ENCODE peak calls at places on chromosome 17, in seven cellular contexts. One of them, this sample, is unnamed.
A peak's percentile ranks its signal among the peaks of the same experiment; 100 is the strongest.

GRCh38 chr17:33892677-33893076 is 362.4 kb upstream of the CCL2 start:
- DNase-seq in H9: no peak
- DNase-seq in uterus: no peak
- DNase-seq in upper lobe of left lung: no peak
- DNase-seq in Panc1: no peak
- DNase-seq in AG04450: no peak
- DNase-seq in esophagus muscularis mucosa: no peak
- DNase-seq in this sample: no peak

GRCh38 chr17:41328207-41328606 is 12.7 kb upstream of the KRTAP17-1 start:
- DNase-seq in H9: no peak
- DNase-seq in uterus: no peak
- DNase-seq in upper lobe of left lung: no peak
- DNase-seq in Panc1: no peak
- DNase-seq in AG04450: no peak
- DNase-seq in esophagus muscularis mucosa: no peak
- DNase-seq in this sample: no peak

GRCh38 chr17:14470417-14470816 is 169.5 kb downstream of the HS3ST3B1 start:
- DNase-seq in H9: no peak
- DNase-seq in uterus: no peak
- DNase-seq in upper lobe of left lung: no peak
- DNase-seq in Panc1: no peak
- DNase-seq in AG04450: no peak
- DNase-seq in esophagus muscularis mucosa: no peak
- DNase-seq in this sample: no peak

GRCh38 chr17:4903051-4903818 is at the start of gene CHRNE:
- DNase-seq in H9: peak; percentile 94
- DNase-seq in uterus: peak; percentile 84
- DNase-seq in upper lobe of left lung: peak; percentile 57
- DNase-seq in Panc1: peak; percentile 71
- DNase-seq in AG04450: peak; percentile 56
- DNase-seq in esophagus muscularis mucosa: peak; percentile 94
- DNase-seq in this sample: peak; percentile 78

GRCh38 chr17:35460354-35460851 is 11.8 kb upstream of the SLFN13 start:
- DNase-seq in H9: peak; percentile 98
- DNase-seq in uterus: peak; percentile 17
- DNase-seq in upper lobe of left lung: peak; percentile 92
- DNase-seq in Panc1: no peak
- DNase-seq in AG04450: no peak
- DNase-seq in esophagus muscularis mucosa: no peak
- DNase-seq in this sample: peak; percentile 86

GRCh38 chr17:81558941-81559806 is 7.0 kb upstream of the FAAP100 start:
- DNase-seq in H9: peak; percentile 73
- DNase-seq in uterus: no peak
- DNase-seq in upper lobe of left lung: peak; percentile 79
- DNase-seq in Panc1: no peak
- DNase-seq in AG04450: no peak
- DNase-seq in esophagus muscularis mucosa: no peak
- DNase-seq in this sample: peak; percentile 46

GRCh38 chr17:78358538-78359215 is 1.2 kb downstream of the SOCS3 start:
- DNase-seq in H9: peak; percentile 59
- DNase-seq in uterus: no peak
- DNase-seq in upper lobe of left lung: no peak
- DNase-seq in Panc1: no peak
- DNase-seq in AG04450: no peak
- DNase-seq in esophagus muscularis mucosa: no peak
- DNase-seq in this sample: no peak

GRCh38 chr17:78706271-78706915 is 75.7 kb downstream of the CYTH1 start:
- DNase-seq in H9: no peak
- DNase-seq in uterus: no peak
- DNase-seq in upper lobe of left lung: no peak
- DNase-seq in Panc1: no peak
- DNase-seq in AG04450: no peak
- DNase-seq in esophagus muscularis mucosa: no peak
- DNase-seq in this sample: no peak

GRCh38 chr17:76394166-76394565 is 9.8 kb downstream of the SPHK1 start:
- DNase-seq in H9: no peak
- DNase-seq in uterus: no peak
- DNase-seq in upper lobe of left lung: no peak
- DNase-seq in Panc1: no peak
- DNase-seq in AG04450: no peak
- DNase-seq in esophagus muscularis mucosa: no peak
- DNase-seq in this sample: no peak

GRCh38 chr17:12940699-12941098 is 77.1 kb downstream of the ELAC2 start:
- DNase-seq in H9: no peak
- DNase-seq in uterus: no peak
- DNase-seq in upper lobe of left lung: no peak
- DNase-seq in Panc1: no peak
- DNase-seq in AG04450: no peak
- DNase-seq in esophagus muscularis mucosa: no peak
- DNase-seq in this sample: no peak

GRCh38 chr17:12406623-12407228 is 259.0 kb upstream of the MYOCD start:
- DNase-seq in H9: no peak
- DNase-seq in uterus: no peak
- DNase-seq in upper lobe of left lung: no peak
- DNase-seq in Panc1: no peak
- DNase-seq in AG04450: no peak
- DNase-seq in esophagus muscularis mucosa: peak; percentile 80
- DNase-seq in this sample: no peak

GRCh38 chr17:57284984-57285646 is 28.8 kb downstream of the MSI2 start:
- DNase-seq in H9: no peak
- DNase-seq in uterus: no peak
- DNase-seq in upper lobe of left lung: no peak
- DNase-seq in Panc1: no peak
- DNase-seq in AG04450: no peak
- DNase-seq in esophagus muscularis mucosa: no peak
- DNase-seq in this sample: no peak

GRCh38 chr17:63946440-63947363 is 14.6 kb upstream of the CD79B start:
- DNase-seq in H9: peak; percentile 74
- DNase-seq in uterus: no peak
- DNase-seq in upper lobe of left lung: no peak
- DNase-seq in Panc1: peak; percentile 22
- DNase-seq in AG04450: no peak
- DNase-seq in esophagus muscularis mucosa: no peak
- DNase-seq in this sample: peak; percentile 76

GRCh38 chr17:66485272-66485947 is 183.0 kb downstream of the PRKCA start:
- DNase-seq in H9: no peak
- DNase-seq in uterus: no peak
- DNase-seq in upper lobe of left lung: no peak
- DNase-seq in Panc1: no peak
- DNase-seq in AG04450: no peak
- DNase-seq in esophagus muscularis mucosa: no peak
- DNase-seq in this sample: no peak

GRCh38 chr17:17885029-17885351 is 48.2 kb upstream of the SREBF1 start:
- DNase-seq in H9: no peak
- DNase-seq in uterus: no peak
- DNase-seq in upper lobe of left lung: no peak
- DNase-seq in Panc1: no peak
- DNase-seq in AG04450: no peak
- DNase-seq in esophagus muscularis mucosa: no peak
- DNase-seq in this sample: no peak

GRCh38 chr17:16915752-16916556 is 56.0 kb downstream of the TNFRSF13B start:
- DNase-seq in H9: peak; percentile 93
- DNase-seq in uterus: no peak
- DNase-seq in upper lobe of left lung: peak; percentile 27
- DNase-seq in Panc1: no peak
- DNase-seq in AG04450: peak; percentile 4
- DNase-seq in esophagus muscularis mucosa: peak; percentile 89
- DNase-seq in this sample: peak; percentile 68

GRCh38 chr17:7844292-7845154 is 10.3 kb upstream of the TMEM88 start:
- DNase-seq in H9: peak; percentile 97
- DNase-seq in uterus: peak; percentile 90
- DNase-seq in upper lobe of left lung: peak; percentile 95
- DNase-seq in Panc1: peak; percentile 79
- DNase-seq in AG04450: peak; percentile 82
- DNase-seq in esophagus muscularis mucosa: peak; percentile 98
- DNase-seq in this sample: peak; percentile 88

GRCh38 chr17:22303096-22303495 is 610.8 kb downstream of the KCNJ18 start:
- DNase-seq in H9: no peak
- DNase-seq in uterus: no peak
- DNase-seq in upper lobe of left lung: no peak
- DNase-seq in Panc1: no peak
- DNase-seq in AG04450: no peak
- DNase-seq in esophagus muscularis mucosa: no peak
- DNase-seq in this sample: no peak

GRCh38 chr17:22300731-22301352 is 608.5 kb downstream of the KCNJ18 start:
- DNase-seq in H9: no peak
- DNase-seq in uterus: no peak
- DNase-seq in upper lobe of left lung: peak; percentile 74
- DNase-seq in Panc1: no peak
- DNase-seq in AG04450: no peak
- DNase-seq in esophagus muscularis mucosa: peak; percentile 86
- DNase-seq in this sample: no peak

GRCh38 chr17:22304667-22305303 is 612.5 kb downstream of the KCNJ18 start:
- DNase-seq in H9: no peak
- DNase-seq in uterus: no peak
- DNase-seq in upper lobe of left lung: peak; percentile 46
- DNase-seq in Panc1: no peak
- DNase-seq in AG04450: no peak
- DNase-seq in esophagus muscularis mucosa: peak; percentile 57
- DNase-seq in this sample: no peak

GRCh38 chr17:22305356-22306071 is 613.2 kb downstream of the KCNJ18 start:
- DNase-seq in H9: no peak
- DNase-seq in uterus: no peak
- DNase-seq in upper lobe of left lung: peak; percentile 20
- DNase-seq in Panc1: no peak
- DNase-seq in AG04450: no peak
- DNase-seq in esophagus muscularis mucosa: peak; percentile 79
- DNase-seq in this sample: no peak

GRCh38 chr17:22303865-22304264 is 611.5 kb downstream of the KCNJ18 start:
- DNase-seq in H9: no peak
- DNase-seq in uterus: no peak
- DNase-seq in upper lobe of left lung: peak; percentile 34
- DNase-seq in Panc1: no peak
- DNase-seq in AG04450: no peak
- DNase-seq in esophagus muscularis mucosa: peak; percentile 66
- DNase-seq in this sample: no peak
- H3K9me3 ChIP-seq in H9: peaks cover 79% of the 10 kb centered on the region
- H3K9me3 ChIP-seq in uterus: no peaks in the 10 kb centered on the region
- H3K9me3 ChIP-seq in upper lobe of left lung: no peaks in the 10 kb centered on the region
- H3K9me3 ChIP-seq in Panc1: no peaks in the 10 kb centered on the region
- H3K9me3 ChIP-seq in AG04450: peaks cover 67% of the 10 kb centered on the region
- H3K9me3 ChIP-seq in esophagus muscularis mucosa: peaks cover 11% of the 10 kb centered on the region
- H3K9me3 ChIP-seq in this sample: no peaks in the 10 kb centered on the region

GRCh38 chr17:22459331-22459952 is 767.1 kb downstream of the KCNJ18 start:
- DNase-seq in H9: no peak
- DNase-seq in uterus: no peak
- DNase-seq in upper lobe of left lung: peak; percentile 62
- DNase-seq in Panc1: no peak
- DNase-seq in AG04450: no peak
- DNase-seq in esophagus muscularis mucosa: no peak
- DNase-seq in this sample: no peak
- H3K9me3 ChIP-seq in H9: peaks cover 88% of the 10 kb centered on the region
- H3K9me3 ChIP-seq in uterus: no peaks in the 10 kb centered on the region
- H3K9me3 ChIP-seq in upper lobe of left lung: no peaks in the 10 kb centered on the region
- H3K9me3 ChIP-seq in Panc1: no peaks in the 10 kb centered on the region
- H3K9me3 ChIP-seq in AG04450: peaks cover 32% of the 10 kb centered on the region
- H3K9me3 ChIP-seq in esophagus muscularis mucosa: peaks cover 13% of the 10 kb centered on the region
- H3K9me3 ChIP-seq in this sample: no peaks in the 10 kb centered on the region

DNA sequence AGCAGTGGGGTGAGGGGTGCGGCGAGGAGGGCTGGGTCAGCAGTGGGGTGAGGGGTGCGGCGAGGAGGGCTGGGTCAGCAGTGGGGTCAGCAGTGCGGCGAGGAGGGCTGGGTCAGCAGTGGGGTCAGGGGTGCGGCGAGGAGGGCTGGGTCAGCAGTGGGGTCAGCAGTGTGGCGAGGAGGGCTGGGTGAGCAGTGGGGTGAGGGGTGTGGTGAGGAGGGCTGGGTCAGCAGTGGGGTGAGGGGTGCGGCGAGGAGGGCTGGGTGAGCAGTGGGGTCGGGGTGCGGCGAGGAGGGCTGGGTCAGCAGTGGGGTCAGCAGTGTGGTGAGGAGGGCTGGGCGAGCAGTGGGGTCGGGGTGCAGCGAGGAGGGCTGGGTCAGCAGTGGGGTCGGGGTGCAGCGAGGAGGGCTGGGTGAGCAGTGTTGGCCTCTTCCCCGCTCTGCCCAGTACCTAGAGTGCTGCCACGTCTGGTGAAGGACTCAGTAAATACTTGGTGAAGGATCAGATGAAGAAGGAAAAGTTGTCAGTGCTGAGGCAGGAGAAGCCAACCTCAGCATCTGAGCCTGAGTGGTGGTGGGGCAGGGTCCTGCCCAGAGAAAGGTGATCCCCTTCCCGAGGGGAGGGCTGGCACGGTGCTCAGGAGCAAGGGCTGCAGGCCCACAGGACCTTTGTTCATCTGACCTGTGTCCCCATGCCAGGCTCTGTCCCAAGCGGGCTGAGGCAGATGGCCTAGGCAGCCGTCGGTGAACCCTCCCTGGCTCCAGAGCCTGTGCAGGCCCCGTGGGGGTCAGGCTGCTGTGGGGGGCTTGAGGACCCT is 94.0 kb downstream of the METRNL start:
- DNase-seq in H9: peak; percentile 30
- DNase-seq in uterus: no peak
- DNase-seq in upper lobe of left lung: peak; percentile 62
- DNase-seq in Panc1: no peak
- DNase-seq in AG04450: no peak
- DNase-seq in esophagus muscularis mucosa: no peak
- DNase-seq in this sample: peak; percentile 34
- H3K9me3 ChIP-seq in H9: no peaks in the 10 kb centered on the region
- H3K9me3 ChIP-seq in uterus: no peaks in the 10 kb centered on the region
- H3K9me3 ChIP-seq in upper lobe of left lung: no peaks in the 10 kb centered on the region
- H3K9me3 ChIP-seq in Panc1: no peaks in the 10 kb centered on the region
- H3K9me3 ChIP-seq in AG04450: peaks cover 3% of the 10 kb centered on the region
- H3K9me3 ChIP-seq in esophagus muscularis mucosa: no peaks in the 10 kb centered on the region
- H3K9me3 ChIP-seq in this sample: peaks cover 3% of the 10 kb centered on the region

GRCh38 chr17:22503322-22503899 is 811.1 kb downstream of the KCNJ18 start:
- DNase-seq in H9: no peak
- DNase-seq in uterus: no peak
- DNase-seq in upper lobe of left lung: no peak
- DNase-seq in Panc1: no peak
- DNase-seq in AG04450: no peak
- DNase-seq in esophagus muscularis mucosa: peak; percentile 68
- DNase-seq in this sample: no peak

GRCh38 chr17:22506231-22506630 is 813.9 kb downstream of the KCNJ18 start:
- DNase-seq in H9: no peak
- DNase-seq in uterus: no peak
- DNase-seq in upper lobe of left lung: no peak
- DNase-seq in Panc1: no peak
- DNase-seq in AG04450: no peak
- DNase-seq in esophagus muscularis mucosa: no peak
- DNase-seq in this sample: no peak

GRCh38 chr17:22507823-22508222 is 815.5 kb downstream of the KCNJ18 start:
- DNase-seq in H9: no peak
- DNase-seq in uterus: no peak
- DNase-seq in upper lobe of left lung: no peak
- DNase-seq in Panc1: no peak
- DNase-seq in AG04450: no peak
- DNase-seq in esophagus muscularis mucosa: no peak
- DNase-seq in this sample: peak; percentile 11

GRCh38 chr17:22506861-22507260 is 814.5 kb downstream of the KCNJ18 start:
- DNase-seq in H9: no peak
- DNase-seq in uterus: no peak
- DNase-seq in upper lobe of left lung: no peak
- DNase-seq in Panc1: no peak
- DNase-seq in AG04450: no peak
- DNase-seq in esophagus muscularis mucosa: no peak
- DNase-seq in this sample: no peak

DNA sequence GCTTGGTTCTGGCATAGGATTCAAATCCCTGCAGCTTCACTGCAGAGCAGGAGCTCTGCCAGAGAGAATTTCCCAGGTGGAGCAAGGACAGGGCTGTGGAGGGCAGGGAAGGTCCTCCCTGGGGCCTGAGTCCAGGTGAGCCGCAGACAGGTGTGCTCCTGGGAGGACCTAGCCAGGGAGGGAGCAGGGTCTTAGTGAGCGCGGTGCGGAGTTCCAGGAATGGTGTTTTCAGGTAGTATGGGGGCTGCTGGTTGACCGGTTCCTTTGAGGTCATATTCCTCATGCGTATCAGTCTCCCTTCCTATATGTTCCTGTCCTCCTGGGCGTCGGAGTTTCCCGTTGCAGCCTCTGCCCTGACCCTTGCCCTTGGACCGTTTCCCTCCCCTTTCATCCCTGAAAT is 813.3 kb downstream of the KCNJ18 start:
- DNase-seq in H9: no peak
- DNase-seq in uterus: no peak
- DNase-seq in upper lobe of left lung: no peak
- DNase-seq in Panc1: no peak
- DNase-seq in AG04450: no peak
- DNase-seq in esophagus muscularis mucosa: no peak
- DNase-seq in this sample: no peak
- H3K9me3 ChIP-seq in H9: peaks cover 85% of the 10 kb centered on the region
- H3K9me3 ChIP-seq in uterus: no peaks in the 10 kb centered on the region
- H3K9me3 ChIP-seq in upper lobe of left lung: no peaks in the 10 kb centered on the region
- H3K9me3 ChIP-seq in Panc1: no peaks in the 10 kb centered on the region
- H3K9me3 ChIP-seq in AG04450: peaks cover 52% of the 10 kb centered on the region
- H3K9me3 ChIP-seq in esophagus muscularis mucosa: peaks cover 12% of the 10 kb centered on the region
- H3K9me3 ChIP-seq in this sample: no peaks in the 10 kb centered on the region